ENCODE peak calls at places on chromosomes 6 and 20, in six cellular contexts. One of them, this sample, is unnamed.

GRCh38 chr6:111803384-111803783 is 69.9 kb downstream of the FYN start:
- DNase-seq in IMR-90: no peak
- DNase-seq in H1: no peak
- DNase-seq in neuronal stem cell: no peak
- DNase-seq in H9: no peak
- DNase-seq in mesenchymal stem cell: no peak
- DNase-seq in this sample: no peak

GRCh38 chr20:13029687-13030510 is 21.1 kb downstream of the SPTLC3 start:
- DNase-seq in H9: peak
- DNase-seq in neuronal stem cell: no peak
- DNase-seq in H1: no peak
- DNase-seq in IMR-90: peak
- DNase-seq in mesenchymal stem cell: peak
- DNase-seq in this sample: peak

GRCh38 chr20:18705490-18705889 is 108.1 kb upstream of the SCP2D1 start:
- DNase-seq in mesenchymal stem cell: peak
- DNase-seq in neuronal stem cell: no peak
- DNase-seq in IMR-90: peak
- DNase-seq in H1: no peak
- DNase-seq in H9: no peak
- DNase-seq in this sample: no peak

GRCh38 chr6:117387454-117387974 is 38.2 kb downstream of the ROS1 start:
- DNase-seq in neuronal stem cell: no peak
- DNase-seq in mesenchymal stem cell: no peak
- DNase-seq in IMR-90: no peak
- DNase-seq in H1: no peak
- DNase-seq in H9: no peak
- DNase-seq in this sample: no peak

GRCh38 chr6:9502991-9503761 is 911.7 kb downstream of the TFAP2A start:
- DNase-seq in IMR-90: peak
- DNase-seq in H9: no peak
- DNase-seq in H1: no peak
- DNase-seq in neuronal stem cell: peak
- DNase-seq in mesenchymal stem cell: peak
- DNase-seq in this sample: peak

GRCh38 chr20:7094438-7094997 is 327.0 kb downstream of the BMP2 start:
- DNase-seq in mesenchymal stem cell: peak
- DNase-seq in H1: peak
- DNase-seq in neuronal stem cell: peak
- DNase-seq in IMR-90: peak
- DNase-seq in H9: peak
- DNase-seq in this sample: peak

GRCh38 chr6:52994031-52994788 is 874 bp downstream of the GSTA4 start:
- DNase-seq in mesenchymal stem cell: peak
- DNase-seq in IMR-90: peak
- DNase-seq in neuronal stem cell: peak
- DNase-seq in H1: no peak
- DNase-seq in H9: no peak
- DNase-seq in this sample: peak

GRCh38 chr20:34037767-34038166 is 44.1 kb downstream of the RALY start:
- DNase-seq in neuronal stem cell: no peak
- DNase-seq in mesenchymal stem cell: peak
- DNase-seq in H9: no peak
- DNase-seq in H1: no peak
- DNase-seq in IMR-90: peak
- DNase-seq in this sample: no peak

GRCh38 chr20:34165246-34165645 is 53.2 kb upstream of the EIF2S2 start:
- DNase-seq in IMR-90: no peak
- DNase-seq in neuronal stem cell: no peak
- DNase-seq in mesenchymal stem cell: peak
- DNase-seq in H9: no peak
- DNase-seq in H1: no peak
- DNase-seq in this sample: no peak

GRCh38 chr6:134029495-134030455 is 22.6 kb downstream of the SLC2A12 start:
- DNase-seq in mesenchymal stem cell: peak
- DNase-seq in IMR-90: peak
- DNase-seq in H9: no peak
- DNase-seq in H1: no peak
- DNase-seq in neuronal stem cell: no peak
- DNase-seq in this sample: peak

GRCh38 chr20:51594206-51594998 is 51.9 kb upstream of the NFATC2 start:
- DNase-seq in H1: no peak
- DNase-seq in H9: no peak
- DNase-seq in neuronal stem cell: no peak
- DNase-seq in mesenchymal stem cell: no peak
- DNase-seq in IMR-90: no peak
- DNase-seq in this sample: no peak
- H2AK5ac ChIP-seq in H1: no peak
- H2AK5ac ChIP-seq in H9: no peak
- H2AK5ac ChIP-seq in neuronal stem cell: no peak
- H2AK5ac ChIP-seq in mesenchymal stem cell: no peak
- H2AK5ac ChIP-seq in IMR-90: no peak
- H2AK5ac ChIP-seq in this sample: no peak

DNA sequence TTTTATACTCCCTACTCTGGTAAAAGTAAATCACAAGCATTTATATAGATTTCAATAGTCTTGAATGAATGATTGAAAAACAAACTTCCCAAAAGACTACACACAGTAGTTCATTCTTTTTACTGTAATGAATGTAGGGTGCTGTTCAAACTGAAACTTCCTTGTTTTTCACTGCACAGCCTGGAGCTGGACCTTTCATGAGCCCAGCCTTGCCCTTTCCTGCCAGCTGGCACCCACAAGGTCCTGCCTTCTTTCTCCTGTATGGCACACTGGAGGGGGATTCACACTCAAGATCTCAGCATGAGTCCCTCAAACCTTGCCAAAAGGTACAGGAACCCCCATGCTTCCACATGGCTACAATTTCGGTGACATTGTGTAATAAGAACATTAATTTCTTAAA is 50.9 kb downstream of the COL12A1 start:
- DNase-seq in H1: no peak
- DNase-seq in IMR-90: no peak
- DNase-seq in neuronal stem cell: no peak
- DNase-seq in H9: no peak
- DNase-seq in mesenchymal stem cell: no peak
- DNase-seq in this sample: no peak
- H2AK5ac ChIP-seq in H1: no peak
- H2AK5ac ChIP-seq in IMR-90: no peak
- H2AK5ac ChIP-seq in neuronal stem cell: no peak
- H2AK5ac ChIP-seq in H9: no peak
- H2AK5ac ChIP-seq in mesenchymal stem cell: no peak
- H2AK5ac ChIP-seq in this sample: no peak

GRCh38 chr20:50029083-50029696 is 46.4 kb downstream of the SNAI1 start:
- DNase-seq in IMR-90: no peak
- DNase-seq in mesenchymal stem cell: no peak
- DNase-seq in neuronal stem cell: no peak
- DNase-seq in H9: no peak
- DNase-seq in H1: no peak
- DNase-seq in this sample: no peak

GRCh38 chr20:50032955-50033666 is 50.3 kb downstream of the SNAI1 start:
- DNase-seq in H1: no peak
- DNase-seq in neuronal stem cell: no peak
- DNase-seq in mesenchymal stem cell: no peak
- DNase-seq in IMR-90: no peak
- DNase-seq in H9: no peak
- DNase-seq in this sample: no peak

GRCh38 chr20:50026746-50027575 is 44.2 kb downstream of the SNAI1 start:
- DNase-seq in H9: no peak
- DNase-seq in IMR-90: peak
- DNase-seq in H1: no peak
- DNase-seq in mesenchymal stem cell: peak
- DNase-seq in neuronal stem cell: no peak
- DNase-seq in this sample: no peak

GRCh38 chr20:50027611-50028105 is 44.9 kb downstream of the SNAI1 start:
- DNase-seq in H1: no peak
- DNase-seq in neuronal stem cell: no peak
- DNase-seq in H9: no peak
- DNase-seq in IMR-90: peak
- DNase-seq in mesenchymal stem cell: peak
- DNase-seq in this sample: no peak

DNA sequence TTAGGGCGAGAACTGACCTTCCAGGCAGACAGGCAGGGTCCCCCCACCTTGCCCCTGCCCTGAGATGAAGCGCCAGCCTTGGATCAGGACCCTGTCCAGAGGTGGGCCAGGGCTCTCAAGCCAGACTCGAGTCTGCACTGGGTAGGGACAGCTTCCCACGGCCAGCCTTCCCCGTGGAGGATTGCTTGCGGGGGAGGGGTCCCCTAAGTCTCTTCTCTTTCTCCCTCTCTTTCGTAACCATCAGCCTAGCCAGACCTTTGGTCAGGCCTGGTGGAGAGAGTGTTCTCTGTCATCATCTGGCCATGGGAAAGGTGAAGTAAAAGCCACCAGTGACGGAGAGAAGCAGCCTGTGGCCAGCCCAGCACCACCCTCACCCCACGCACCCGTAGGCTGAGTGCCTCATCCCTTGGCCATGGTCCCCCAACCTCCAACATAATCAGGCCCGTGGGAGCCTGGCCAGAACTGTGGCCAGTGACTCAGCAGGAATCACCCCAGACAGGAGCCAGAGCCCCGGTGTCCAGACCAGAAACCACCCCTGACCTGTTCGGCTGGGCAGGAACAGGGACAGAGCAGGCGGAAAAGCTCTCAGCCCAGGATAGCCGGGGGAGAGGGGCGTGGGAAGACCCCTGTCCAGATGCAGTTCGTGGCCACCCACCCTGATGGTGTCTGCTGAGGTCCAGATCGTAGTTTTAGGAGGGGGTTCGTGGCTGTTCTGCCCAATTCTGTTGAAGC is 47.1 kb downstream of the SNAI1 start:
- DNase-seq in mesenchymal stem cell: peak
- DNase-seq in H1: no peak
- DNase-seq in IMR-90: peak
- DNase-seq in neuronal stem cell: no peak
- DNase-seq in H9: no peak
- DNase-seq in this sample: no peak
- H2AK5ac ChIP-seq in mesenchymal stem cell: peak
- H2AK5ac ChIP-seq in H1: no peak
- H2AK5ac ChIP-seq in IMR-90: peak
- H2AK5ac ChIP-seq in neuronal stem cell: peak
- H2AK5ac ChIP-seq in H9: no peak
- H2AK5ac ChIP-seq in this sample: peak

GRCh38 chr20:63740070-63740500 is 509 bp downstream of the SLC2A4RG start:
- DNase-seq in H1: peak
- DNase-seq in IMR-90: peak
- DNase-seq in mesenchymal stem cell: peak
- DNase-seq in H9: peak
- DNase-seq in neuronal stem cell: peak
- DNase-seq in this sample: peak
- H2AK5ac ChIP-seq in H1: no peak
- H2AK5ac ChIP-seq in IMR-90: no peak
- H2AK5ac ChIP-seq in mesenchymal stem cell: peak
- H2AK5ac ChIP-seq in H9: no peak
- H2AK5ac ChIP-seq in neuronal stem cell: peak
- H2AK5ac ChIP-seq in this sample: no peak

GRCh38 chr20:47454298-47455132 is 47.2 kb upstream of the NCOA3 start:
- DNase-seq in H1: no peak
- DNase-seq in neuronal stem cell: no peak
- DNase-seq in H9: no peak
- DNase-seq in mesenchymal stem cell: no peak
- DNase-seq in IMR-90: no peak
- DNase-seq in this sample: peak
- H2AK5ac ChIP-seq in H1: no peak
- H2AK5ac ChIP-seq in neuronal stem cell: no peak
- H2AK5ac ChIP-seq in H9: no peak
- H2AK5ac ChIP-seq in mesenchymal stem cell: no peak
- H2AK5ac ChIP-seq in IMR-90: peak
- H2AK5ac ChIP-seq in this sample: no peak